ENCODE peak calls at places on chromosome 16, in six cellular contexts. One of them, this sample, is unnamed.

GRCh38 chr16:85370881-85371651 is 242.1 kb upstream of the GSE1 start:
- DNase-seq in activated naive CD8-positive, alpha-beta T cell treated with anti-CD3 and anti-CD28 coated beads for 36 hours: no peak
- DNase-seq in ascending aorta: peak
- DNase-seq in T-helper 17 cell: no peak
- DNase-seq in choroid plexus epithelial cell: no peak
- DNase-seq in lower leg skin: peak
- DNase-seq in this sample: no peak

GRCh38 chr16:63998-64913 is 8.2 kb downstream of the RHBDF1 start:
- DNase-seq in T-helper 17 cell: no peak
- DNase-seq in choroid plexus epithelial cell: no peak
- DNase-seq in activated naive CD8-positive, alpha-beta T cell treated with anti-CD3 and anti-CD28 coated beads for 36 hours: no peak
- DNase-seq in ascending aorta: no peak
- DNase-seq in lower leg skin: no peak
- DNase-seq in this sample: no peak

GRCh38 chr16:3961449-3961849 is 80.9 kb upstream of the CREBBP start:
- DNase-seq in ascending aorta: no peak
- DNase-seq in lower leg skin: no peak
- DNase-seq in activated naive CD8-positive, alpha-beta T cell treated with anti-CD3 and anti-CD28 coated beads for 36 hours: no peak
- DNase-seq in T-helper 17 cell: no peak
- DNase-seq in choroid plexus epithelial cell: peak
- DNase-seq in this sample: no peak

GRCh38 chr16:4058386-4058785 is 57.9 kb downstream of the ADCY9 start:
- DNase-seq in ascending aorta: no peak
- DNase-seq in choroid plexus epithelial cell: peak
- DNase-seq in activated naive CD8-positive, alpha-beta T cell treated with anti-CD3 and anti-CD28 coated beads for 36 hours: no peak
- DNase-seq in lower leg skin: no peak
- DNase-seq in T-helper 17 cell: no peak
- DNase-seq in this sample: no peak

GRCh38 chr16:9092282-9092962 is 978 bp downstream of the HAPSTR1 start:
- DNase-seq in ascending aorta: no peak
- DNase-seq in lower leg skin: peak
- DNase-seq in T-helper 17 cell: peak
- DNase-seq in choroid plexus epithelial cell: no peak
- DNase-seq in activated naive CD8-positive, alpha-beta T cell treated with anti-CD3 and anti-CD28 coated beads for 36 hours: peak
- DNase-seq in this sample: peak

GRCh38 chr16:77439106-77439505 is 4.3 kb upstream of the ADAMTS18 start:
- DNase-seq in T-helper 17 cell: no peak
- DNase-seq in choroid plexus epithelial cell: no peak
- DNase-seq in ascending aorta: no peak
- DNase-seq in activated naive CD8-positive, alpha-beta T cell treated with anti-CD3 and anti-CD28 coated beads for 36 hours: no peak
- DNase-seq in lower leg skin: no peak
- DNase-seq in this sample: no peak

GRCh38 chr16:57381791-57382534 is 9.7 kb downstream of the CX3CL1 start:
- DNase-seq in activated naive CD8-positive, alpha-beta T cell treated with anti-CD3 and anti-CD28 coated beads for 36 hours: no peak
- DNase-seq in choroid plexus epithelial cell: no peak
- DNase-seq in T-helper 17 cell: no peak
- DNase-seq in lower leg skin: no peak
- DNase-seq in ascending aorta: no peak
- DNase-seq in this sample: no peak

GRCh38 chr16:57516176-57516725 is 20.1 kb downstream of the CCDC102A start:
- DNase-seq in activated naive CD8-positive, alpha-beta T cell treated with anti-CD3 and anti-CD28 coated beads for 36 hours: no peak
- DNase-seq in lower leg skin: no peak
- DNase-seq in T-helper 17 cell: no peak
- DNase-seq in ascending aorta: no peak
- DNase-seq in choroid plexus epithelial cell: no peak
- DNase-seq in this sample: no peak

GRCh38 chr16:12500771-12501170 is 302.9 kb downstream of the CPPED1 start:
- DNase-seq in activated naive CD8-positive, alpha-beta T cell treated with anti-CD3 and anti-CD28 coated beads for 36 hours: no peak
- DNase-seq in lower leg skin: peak
- DNase-seq in ascending aorta: no peak
- DNase-seq in T-helper 17 cell: no peak
- DNase-seq in choroid plexus epithelial cell: no peak
- DNase-seq in this sample: no peak

GRCh38 chr16:49485663-49486062 is 112.1 kb downstream of the C16orf78 start:
- DNase-seq in T-helper 17 cell: no peak
- DNase-seq in activated naive CD8-positive, alpha-beta T cell treated with anti-CD3 and anti-CD28 coated beads for 36 hours: no peak
- DNase-seq in ascending aorta: peak
- DNase-seq in lower leg skin: no peak
- DNase-seq in choroid plexus epithelial cell: peak
- DNase-seq in this sample: no peak

GRCh38 chr16:31439519-31439918 is 3.1 kb downstream of the ZNF843 start:
- DNase-seq in choroid plexus epithelial cell: no peak
- DNase-seq in lower leg skin: no peak
- DNase-seq in activated naive CD8-positive, alpha-beta T cell treated with anti-CD3 and anti-CD28 coated beads for 36 hours: no peak
- DNase-seq in T-helper 17 cell: no peak
- DNase-seq in ascending aorta: no peak
- DNase-seq in this sample: no peak

GRCh38 chr16:10256855-10257641 is 74.8 kb upstream of the GRIN2A start:
- DNase-seq in T-helper 17 cell: peak
- DNase-seq in activated naive CD8-positive, alpha-beta T cell treated with anti-CD3 and anti-CD28 coated beads for 36 hours: peak
- DNase-seq in choroid plexus epithelial cell: peak
- DNase-seq in lower leg skin: no peak
- DNase-seq in ascending aorta: no peak
- DNase-seq in this sample: no peak